ENCODE peak calls at places on chromosomes 1 and 21, in five cellular contexts. O is endothelial cell, X is AG09309, Z is tibial artery, K is fibroblast of lung. E is an unnamed sample.
A peak's percentile ranks its signal among the peaks of the same experiment; 100 is the strongest.

GRCh38 chr21:40852563-40852962 is 5.6 kb upstream of the DSCAM start:
- DNase-seq in O (no peak), X (no peak), Z (no peak), K (no peak), E (no peak)

GRCh38 chr1:173330149-173330951 is 123.2 kb upstream of the TNFSF4 start:
- DNase-seq in O (no peak), X (no peak), Z (no peak), K (peak; percentile 88), E (no peak)

GRCh38 chr1:32899586-32900296 is 1.4 kb downstream of the TMEM54 start:
- DNase-seq in O (no peak), X (no peak), Z (no peak), K (no peak), E (no peak)

GRCh38 chr1:84960371-84960770 is 36.5 kb downstream of the MCOLN2 start:
- DNase-seq in O (no peak), X (peak; percentile 52), Z (no peak), K (peak; percentile 77), E (no peak)

GRCh38 chr1:89822109-89822962 is 1.5 kb downstream of the LRRC8D start:
- DNase-seq in O (no peak), X (no peak), Z (no peak), K (no peak), E (no peak)

GRCh38 chr1:57423135-57424131 is at the start of gene DAB1:
- DNase-seq in O (peak; percentile 31), X (no peak), Z (no peak), K (peak; percentile 37), E (peak; percentile 17)

GRCh38 chr1:116943438-116943837 is 33.7 kb downstream of the PTGFRN start:
- DNase-seq in O (no peak), X (no peak), Z (no peak), K (no peak), E (no peak)

GRCh38 chr1:201376464-201377374 is 761 bp downstream of the TNNT2 start:
- DNase-seq in O (peak; percentile 78), X (no peak), Z (no peak), K (peak; percentile 37), E (peak; percentile 64)

GRCh38 chr1:203124546-203125317 is 2.8 kb upstream of the ADORA1 start:
- DNase-seq in O (no peak), X (no peak), Z (no peak), K (peak; percentile 21), E (no peak)

GRCh38 chr1:89622895-89623294 is 10.0 kb upstream of the LRRC8C start:
- DNase-seq in O (no peak), X (no peak), Z (no peak), K (peak; percentile 39), E (no peak)

GRCh38 chr1:221292652-221293051 is 413.4 kb downstream of the HLX start:
- DNase-seq in O (no peak), X (no peak), Z (no peak), K (no peak), E (no peak)

GRCh38 chr1:67827688-67828087 is 5.6 kb downstream of the GNG12 start:
- DNase-seq in O (no peak), X (no peak), Z (no peak), K (no peak), E (no peak)

GRCh38 chr1:65209005-65209885 is 61.2 kb downstream of the AK4 start:
- DNase-seq in O (peak; percentile 44), X (no peak), Z (no peak), K (peak; percentile 30), E (peak; percentile 57)

GRCh38 chr1:161791889-161792655 is 26.0 kb downstream of the ATF6 start:
- DNase-seq in O (no peak), X (no peak), Z (no peak), K (peak; percentile 30), E (no peak)

GRCh38 chr1:201020040-201020591 is 3.4 kb downstream of the KIF21B start:
- DNase-seq in O (no peak), X (no peak), Z (no peak), K (no peak), E (no peak)

GRCh38 chr1:87684194-87684593 is 355.5 kb downstream of the LMO4 start:
- DNase-seq in O (no peak), X (no peak), Z (no peak), K (peak; percentile 51), E (no peak)

GRCh38 chr1:89966666-89967065 is 28.2 kb upstream of the ZNF326 start:
- DNase-seq in O (no peak), X (no peak), Z (no peak), K (no peak), E (no peak)

GRCh38 chr1:206635983-206636354 is 633 bp downstream of the DYRK3 start:
- DNase-seq in O (no peak), X (no peak), Z (no peak), K (no peak), E (no peak)

GRCh38 chr1:117271129-117271528 is 60.4 kb upstream of the VTCN1 start:
- DNase-seq in O (no peak), X (no peak), Z (no peak), K (no peak), E (no peak)

GRCh38 chr1:31831397-31832378 is 15.9 kb upstream of the SPOCD1 start:
- DNase-seq in O (no peak), X (peak; percentile 43), Z (no peak), K (peak; percentile 73), E (no peak)

GRCh38 chr1:8033322-8033721 is 7.2 kb upstream of the ERRFI1 start:
- DNase-seq in O (no peak), X (no peak), Z (no peak), K (no peak), E (no peak)
- TF ChIP-seq CTCF in O (no peak), X (no peak), Z (no peak), K (no peak), E (no peak)

GRCh38 chr1:12648741-12649140 is 4.9 kb downstream of the AADACL4 start:
- DNase-seq in O (no peak), X (no peak), Z (no peak), K (no peak), E (no peak)

GRCh38 chr1:12644237-12644636 is 352 bp downstream of the AADACL4 start:
- DNase-seq in O (no peak), X (no peak), Z (no peak), K (no peak), E (no peak)

GRCh38 chr1:12643079-12643478 is 806 bp upstream of the AADACL4 start:
- DNase-seq in O (no peak), X (no peak), Z (no peak), K (no peak), E (no peak)

GRCh38 chr1:12643785-12644184 is at the start of gene AADACL4:
- DNase-seq in O (no peak), X (no peak), Z (no peak), K (no peak), E (no peak)

GRCh38 chr1:12644829-12645228 is 944 bp downstream of the AADACL4 start:
- DNase-seq in O (no peak), X (no peak), Z (no peak), K (no peak), E (no peak)
- TF ChIP-seq CTCF in O (no peak), X (no peak), Z (no peak), K (no peak), E (no peak)

GRCh38 chr1:178689769-178690168 is 35.3 kb upstream of the RALGPS2 start:
- DNase-seq in O (no peak), X (no peak), Z (no peak), K (no peak), E (no peak)

GRCh38 chr1:178692564-178693327 is 32.3 kb upstream of the RALGPS2 start:
- DNase-seq in O (no peak), X (no peak), Z (no peak), K (no peak), E (no peak)

GRCh38 chr1:178694923-178695525 is 30.0 kb upstream of the RALGPS2 start:
- DNase-seq in O (no peak), X (no peak), Z (no peak), K (no peak), E (no peak)

GRCh38 chr1:178690496-178690895 is 34.5 kb upstream of the RALGPS2 start:
- DNase-seq in O (no peak), X (no peak), Z (no peak), K (no peak), E (no peak)

GRCh38 chr1:178693368-178693767 is 31.7 kb upstream of the RALGPS2 start:
- DNase-seq in O (peak; percentile 15), X (no peak), Z (no peak), K (no peak), E (no peak)
- TF ChIP-seq CTCF in O (no peak), X (no peak), Z (no peak), K (peak; percentile 46), E (no peak)

GRCh38 chr1:145826030-145826429 is 2.0 kb downstream of the POLR3C start:
- DNase-seq in O (no peak), X (no peak), Z (no peak), K (no peak), E (no peak)
- TF ChIP-seq CTCF in O (no peak), X (no peak), Z (no peak), K (no peak), E (no peak)

GRCh38 chr1:77428068-77428467 is 146.2 kb downstream of the AK5 start:
- DNase-seq in O (no peak), X (no peak), Z (no peak), K (no peak), E (no peak)
- TF ChIP-seq CTCF in O (no peak), X (no peak), Z (no peak), K (no peak), E (no peak)

DNA sequence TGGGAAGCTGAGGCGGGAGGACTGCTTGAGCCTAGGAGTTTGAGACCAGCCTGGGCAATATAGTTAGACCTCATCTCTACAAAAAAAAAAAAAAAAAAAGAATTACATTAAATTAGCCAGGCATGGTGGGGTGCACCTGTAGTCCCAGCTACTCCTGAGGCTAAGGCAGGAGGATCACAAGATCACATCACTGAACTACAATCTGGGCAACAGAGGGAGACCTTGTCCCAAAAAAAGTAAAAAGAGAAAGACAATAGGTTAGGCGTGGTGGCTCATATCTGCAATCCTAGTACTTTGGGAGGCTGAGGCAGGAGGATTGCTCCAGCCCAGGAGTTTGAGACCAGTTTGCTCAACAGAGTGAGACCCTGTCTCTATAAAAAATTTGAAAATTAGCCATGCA is 130.3 kb downstream of the TIAM1 start:
- DNase-seq in O (no peak), X (no peak), Z (no peak), K (no peak), E (no peak)
- TF ChIP-seq CTCF in O (no peak), X (peak; percentile 2), Z (no peak), K (no peak), E (no peak)